ENCODE peak calls at places on chromosomes 2 and 18, in five cellular contexts. G is tibial nerve, E is IMR-90, K is Panc1, J is uterus. Q is an unnamed sample. For H3K4me1, the result is how much of the 10 kb centered on the place peaks cover.

GRCh38 chr2:191691016-191691725 is 13.2 kb downstream of the NABP1 start:
- DNase-seq in J (peak), G (peak), E (peak), K (no peak), Q (peak)

GRCh38 chr2:163878718-163879117 is 142.9 kb upstream of the FIGN start:
- DNase-seq in K (no peak), E (peak), G (no peak), J (no peak), Q (no peak)

GRCh38 chr2:120957905-120958304 is 222.2 kb downstream of the GLI2 start:
- DNase-seq in G (no peak), K (no peak), J (no peak), E (no peak), Q (no peak)

GRCh38 chr2:11787991-11788390 is 41.6 kb downstream of the LPIN1 start:
- DNase-seq in E (no peak), K (no peak), G (no peak), J (no peak), Q (no peak)

GRCh38 chr18:80229766-80230745 is 17.3 kb downstream of the PARD6G start:
- DNase-seq in J (no peak), E (no peak), K (no peak), G (no peak), Q (no peak)

GRCh38 chr18:78558948-78559347 is 420.7 kb upstream of the SALL3 start:
- DNase-seq in E (no peak), J (no peak), G (no peak), K (no peak), Q (no peak)

GRCh38 chr2:11746376-11746806 is at the start of gene LPIN1:
- DNase-seq in K (no peak), G (peak), E (peak), J (peak), Q (peak)

GRCh38 chr2:239143858-239144712 is 256.7 kb downstream of the HDAC4 start:
- DNase-seq in K (peak), G (no peak), E (peak), J (peak), Q (peak)

GRCh38 chr2:907706-908105 is 42.9 kb upstream of the SNTG2 start:
- DNase-seq in E (no peak), G (no peak), J (no peak), K (no peak), Q (no peak)

GRCh38 chr18:79866889-79867574 is 69.3 kb downstream of the KCNG2 start:
- DNase-seq in K (no peak), E (peak), J (no peak), G (no peak), Q (peak)

GRCh38 chr18:63301458-63301857 is 18.1 kb downstream of the BCL2 start:
- DNase-seq in E (no peak), J (no peak), G (no peak), K (no peak), Q (no peak)

GRCh38 chr2:194054262-194054767 is 1602.7 kb upstream of the SLC39A10 start:
- DNase-seq in J (no peak), G (no peak), E (no peak), K (no peak), Q (no peak)
- H3K4me1 ChIP-seq in J (under half), G (under half), E (under half), K (under half), Q (under half)

GRCh38 chr2:19898592-19899329 is 3.0 kb downstream of the TTC32 start:
- DNase-seq in G (no peak), J (no peak), K (no peak), E (no peak), Q (no peak)

GRCh38 chr2:19900536-19901200 is 1.1 kb downstream of the TTC32 start:
- DNase-seq in K (no peak), E (no peak), J (no peak), G (no peak), Q (no peak)

GRCh38 chr2:19901458-19902271 is at the start of gene TTC32:
- DNase-seq in J (peak), E (peak), G (peak), K (peak), Q (peak)

GRCh38 chr2:19901201-19901457 is 654 bp downstream of the TTC32 start:
- DNase-seq in K (no peak), E (no peak), J (no peak), G (peak), Q (no peak)

DNA sequence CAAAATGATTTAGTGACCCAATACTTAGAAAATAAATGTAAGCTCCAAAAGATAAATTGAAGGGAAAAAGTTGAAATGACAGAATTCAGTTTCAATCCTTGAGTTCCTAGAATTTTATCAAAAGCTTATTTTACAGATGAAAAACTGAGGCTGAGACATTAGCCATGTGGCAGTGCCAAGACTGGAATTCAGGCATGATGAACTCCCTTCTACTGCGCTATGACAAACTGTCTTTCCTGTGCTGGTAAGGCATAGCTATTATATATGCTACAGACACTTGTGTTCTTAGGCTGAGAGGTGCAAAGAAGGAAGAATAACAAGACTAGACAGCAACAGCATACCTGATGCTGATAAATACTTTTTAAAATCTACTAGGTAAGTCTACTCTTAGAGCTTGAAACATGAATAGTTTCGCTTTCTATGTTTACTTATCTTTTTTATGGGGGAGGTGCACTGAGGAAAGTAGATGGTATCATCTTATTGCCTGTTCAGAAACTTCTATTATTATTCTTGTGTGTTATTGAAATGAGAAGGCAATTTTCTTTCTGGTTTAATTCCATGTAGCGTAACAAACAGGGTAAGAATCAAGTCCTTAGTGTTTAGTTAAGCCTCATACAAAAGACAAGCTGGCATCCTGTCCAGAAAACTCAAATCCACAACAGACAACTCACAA is 1.8 kb downstream of the TTC32 start:
- DNase-seq in E (no peak), G (no peak), K (no peak), J (no peak), Q (peak)
- H3K27ac ChIP-seq in E (no peak), G (peak), K (peak), J (peak), Q (no peak)

GRCh38 chr2:8440029-8440778 is 241.7 kb upstream of the ID2 start:
- DNase-seq in E (no peak), J (no peak), G (no peak), K (no peak), Q (no peak)
- H3K4me1 ChIP-seq in E (under half), J (under half), G (under half), K (under half), Q (under half)

DNA sequence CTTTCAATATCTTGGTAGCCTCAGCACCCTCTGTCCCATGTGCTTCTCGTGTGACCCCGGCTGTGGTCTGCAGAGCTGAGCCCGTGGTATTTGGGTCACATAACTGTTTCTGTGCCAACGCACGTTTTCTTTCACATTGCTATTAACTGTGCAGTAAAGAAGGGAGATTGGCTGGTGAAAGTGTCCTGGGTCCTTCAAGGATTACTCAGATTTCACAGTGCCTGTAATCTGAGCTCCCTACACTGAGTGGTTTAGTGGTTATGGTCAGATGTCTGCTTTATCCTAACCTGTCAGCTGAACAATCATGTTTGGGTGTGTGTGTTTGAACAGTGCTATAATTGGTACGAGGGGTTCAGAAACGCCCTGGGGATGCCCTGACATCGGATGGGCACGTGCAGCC is 208.3 kb downstream of the VAPA start:
- DNase-seq in G (no peak), J (no peak), K (no peak), E (peak), Q (peak)
- H3K27ac ChIP-seq in G (no peak), J (no peak), K (no peak), E (peak), Q (no peak)

GRCh38 chr18:25253779-25254178 is 98.2 kb downstream of the ZNF521 start:
- DNase-seq in E (no peak), K (no peak), G (no peak), J (no peak), Q (no peak)
- H3K4me1 ChIP-seq in E (under half), K (under half), G (under half), J (under half), Q (under half)